ENCODE peak calls at places on chromosomes 4 and X, in ten cellular contexts. One of them, this sample, is unnamed.

GRCh38 chrX:16160729-16161128 is 6.6 kb upstream of the MAGEB17 start:
- DNase-seq in CD8-positive, alpha-beta memory T cell: no peak
- DNase-seq in MCF 10A: peak; percentile 55
- DNase-seq in NCI-H1092: no peak
- DNase-seq in GM12865: no peak
- DNase-seq in posterior vena cava: no peak
- DNase-seq in SK-N-SH: no peak
- DNase-seq in RWPE1: peak; percentile 76
- DNase-seq in RCC 7860: peak; percentile 95
- DNase-seq in sciatic nerve: no peak
- DNase-seq in this sample: peak; percentile 75

GRCh38 chr4:119858176-119858575 is 208.5 kb downstream of the MAD2L1 start:
- DNase-seq in CD8-positive, alpha-beta memory T cell: no peak
- DNase-seq in MCF 10A: peak; percentile 17
- DNase-seq in NCI-H1092: no peak
- DNase-seq in GM12865: no peak
- DNase-seq in posterior vena cava: no peak
- DNase-seq in SK-N-SH: no peak
- DNase-seq in RWPE1: no peak
- DNase-seq in RCC 7860: no peak
- DNase-seq in sciatic nerve: no peak
- DNase-seq in this sample: peak; percentile 49

GRCh38 chr4:17807446-17807845 is 3.1 kb downstream of the DCAF16 start:
- DNase-seq in CD8-positive, alpha-beta memory T cell: no peak
- DNase-seq in MCF 10A: peak; percentile 18
- DNase-seq in NCI-H1092: no peak
- DNase-seq in GM12865: no peak
- DNase-seq in posterior vena cava: no peak
- DNase-seq in SK-N-SH: no peak
- DNase-seq in RWPE1: no peak
- DNase-seq in RCC 7860: no peak
- DNase-seq in sciatic nerve: no peak
- DNase-seq in this sample: peak; percentile 30

GRCh38 chrX:107773206-107773605 is 2.4 kb downstream of the TSC22D3 start:
- DNase-seq in CD8-positive, alpha-beta memory T cell: no peak
- DNase-seq in MCF 10A: no peak
- DNase-seq in NCI-H1092: no peak
- DNase-seq in GM12865: no peak
- DNase-seq in posterior vena cava: no peak
- DNase-seq in SK-N-SH: no peak
- DNase-seq in RWPE1: no peak
- DNase-seq in RCC 7860: no peak
- DNase-seq in sciatic nerve: no peak
- DNase-seq in this sample: no peak

GRCh38 chr4:169484485-169484884 is 127.9 kb downstream of the NEK1 start:
- DNase-seq in CD8-positive, alpha-beta memory T cell: no peak
- DNase-seq in MCF 10A: no peak
- DNase-seq in NCI-H1092: no peak
- DNase-seq in GM12865: no peak
- DNase-seq in posterior vena cava: no peak
- DNase-seq in SK-N-SH: peak; percentile 9
- DNase-seq in RWPE1: no peak
- DNase-seq in RCC 7860: no peak
- DNase-seq in sciatic nerve: no peak
- DNase-seq in this sample: no peak

GRCh38 chrX:26871967-26872366 is 591.2 kb downstream of the PPP4R3C start:
- DNase-seq in CD8-positive, alpha-beta memory T cell: no peak
- DNase-seq in MCF 10A: no peak
- DNase-seq in NCI-H1092: no peak
- DNase-seq in GM12865: no peak
- DNase-seq in posterior vena cava: no peak
- DNase-seq in SK-N-SH: no peak
- DNase-seq in RWPE1: no peak
- DNase-seq in RCC 7860: no peak
- DNase-seq in sciatic nerve: no peak
- DNase-seq in this sample: no peak

GRCh38 chrX:146264763-146265375 is 447.2 kb downstream of the SLITRK2 start:
- DNase-seq in CD8-positive, alpha-beta memory T cell: no peak
- DNase-seq in MCF 10A: no peak
- DNase-seq in NCI-H1092: peak; percentile 42
- DNase-seq in GM12865: no peak
- DNase-seq in posterior vena cava: no peak
- DNase-seq in SK-N-SH: no peak
- DNase-seq in RWPE1: no peak
- DNase-seq in RCC 7860: no peak
- DNase-seq in sciatic nerve: no peak
- DNase-seq in this sample: no peak

GRCh38 chr4:23717528-23718248 is 172.2 kb downstream of the PPARGC1A start:
- DNase-seq in CD8-positive, alpha-beta memory T cell: no peak
- DNase-seq in MCF 10A: peak; percentile 34
- DNase-seq in NCI-H1092: no peak
- DNase-seq in GM12865: peak; percentile 7
- DNase-seq in posterior vena cava: no peak
- DNase-seq in SK-N-SH: peak; percentile 65
- DNase-seq in RWPE1: peak; percentile 36
- DNase-seq in RCC 7860: peak; percentile 17
- DNase-seq in sciatic nerve: no peak
- DNase-seq in this sample: peak; percentile 31

GRCh38 chrX:57155171-57155570 is 18.0 kb upstream of the SPIN2A start:
- DNase-seq in CD8-positive, alpha-beta memory T cell: no peak
- DNase-seq in MCF 10A: no peak
- DNase-seq in NCI-H1092: no peak
- DNase-seq in GM12865: no peak
- DNase-seq in posterior vena cava: no peak
- DNase-seq in SK-N-SH: no peak
- DNase-seq in RWPE1: no peak
- DNase-seq in RCC 7860: no peak
- DNase-seq in sciatic nerve: no peak
- DNase-seq in this sample: no peak

GRCh38 chr4:109266236-109266635 is 36.2 kb downstream of the COL25A1 start:
- DNase-seq in CD8-positive, alpha-beta memory T cell: no peak
- DNase-seq in MCF 10A: no peak
- DNase-seq in NCI-H1092: no peak
- DNase-seq in GM12865: no peak
- DNase-seq in posterior vena cava: no peak
- DNase-seq in SK-N-SH: no peak
- DNase-seq in RWPE1: no peak
- DNase-seq in RCC 7860: no peak
- DNase-seq in sciatic nerve: no peak
- DNase-seq in this sample: no peak

GRCh38 chr4:112894480-112894879 is 155.0 kb upstream of the ANK2 start:
- DNase-seq in CD8-positive, alpha-beta memory T cell: no peak
- DNase-seq in MCF 10A: no peak
- DNase-seq in NCI-H1092: no peak
- DNase-seq in GM12865: no peak
- DNase-seq in posterior vena cava: no peak
- DNase-seq in SK-N-SH: no peak
- DNase-seq in RWPE1: no peak
- DNase-seq in RCC 7860: no peak
- DNase-seq in sciatic nerve: no peak
- DNase-seq in this sample: no peak

GRCh38 chrX:56763556-56764152 is 34.6 kb downstream of the NBDY start:
- DNase-seq in CD8-positive, alpha-beta memory T cell: peak; percentile 84
- DNase-seq in MCF 10A: peak; percentile 78
- DNase-seq in NCI-H1092: no peak
- DNase-seq in GM12865: peak; percentile 72
- DNase-seq in posterior vena cava: peak; percentile 88
- DNase-seq in SK-N-SH: peak; percentile 63
- DNase-seq in RWPE1: no peak
- DNase-seq in RCC 7860: no peak
- DNase-seq in sciatic nerve: peak; percentile 90
- DNase-seq in this sample: peak; percentile 49

GRCh38 chr4:25449688-25450087 is 72.6 kb downstream of the ANAPC4 start:
- DNase-seq in CD8-positive, alpha-beta memory T cell: no peak
- DNase-seq in MCF 10A: no peak
- DNase-seq in NCI-H1092: no peak
- DNase-seq in GM12865: peak; percentile 53
- DNase-seq in posterior vena cava: no peak
- DNase-seq in SK-N-SH: no peak
- DNase-seq in RWPE1: no peak
- DNase-seq in RCC 7860: no peak
- DNase-seq in sciatic nerve: no peak
- DNase-seq in this sample: no peak

GRCh38 chr4:121272526-121272925 is 108.3 kb downstream of the QRFPR start:
- DNase-seq in CD8-positive, alpha-beta memory T cell: no peak
- DNase-seq in MCF 10A: peak; percentile 84
- DNase-seq in NCI-H1092: no peak
- DNase-seq in GM12865: peak; percentile 69
- DNase-seq in posterior vena cava: no peak
- DNase-seq in SK-N-SH: no peak
- DNase-seq in RWPE1: peak; percentile 57
- DNase-seq in RCC 7860: peak; percentile 67
- DNase-seq in sciatic nerve: no peak
- DNase-seq in this sample: peak; percentile 91

GRCh38 chr4:163611784-163612445 is 117.4 kb downstream of the TMA16 start:
- DNase-seq in CD8-positive, alpha-beta memory T cell: no peak
- DNase-seq in MCF 10A: no peak
- DNase-seq in NCI-H1092: no peak
- DNase-seq in GM12865: peak; percentile 26
- DNase-seq in posterior vena cava: no peak
- DNase-seq in SK-N-SH: no peak
- DNase-seq in RWPE1: no peak
- DNase-seq in RCC 7860: no peak
- DNase-seq in sciatic nerve: no peak
- DNase-seq in this sample: no peak

GRCh38 chrX:148573119-148573518 is 72.7 kb downstream of the AFF2 start:
- DNase-seq in CD8-positive, alpha-beta memory T cell: no peak
- DNase-seq in MCF 10A: no peak
- DNase-seq in NCI-H1092: no peak
- DNase-seq in GM12865: no peak
- DNase-seq in posterior vena cava: no peak
- DNase-seq in SK-N-SH: no peak
- DNase-seq in RWPE1: no peak
- DNase-seq in RCC 7860: no peak
- DNase-seq in sciatic nerve: no peak
- DNase-seq in this sample: no peak

GRCh38 chr4:26015133-26015651 is 101.2 kb downstream of the SMIM20 start:
- DNase-seq in CD8-positive, alpha-beta memory T cell: no peak
- DNase-seq in MCF 10A: no peak
- DNase-seq in NCI-H1092: no peak
- DNase-seq in GM12865: no peak
- DNase-seq in posterior vena cava: peak; percentile 96
- DNase-seq in SK-N-SH: no peak
- DNase-seq in RWPE1: no peak
- DNase-seq in RCC 7860: no peak
- DNase-seq in sciatic nerve: peak; percentile 70
- DNase-seq in this sample: peak; percentile 81

GRCh38 chr4:8732092-8732491 is 139.5 kb downstream of the CPZ start:
- DNase-seq in CD8-positive, alpha-beta memory T cell: no peak
- DNase-seq in MCF 10A: no peak
- DNase-seq in NCI-H1092: no peak
- DNase-seq in GM12865: no peak
- DNase-seq in posterior vena cava: peak; percentile 26
- DNase-seq in SK-N-SH: no peak
- DNase-seq in RWPE1: no peak
- DNase-seq in RCC 7860: no peak
- DNase-seq in sciatic nerve: no peak
- DNase-seq in this sample: no peak

GRCh38 chr4:146072381-146072780 is 103.1 kb upstream of the LSM6 start:
- DNase-seq in CD8-positive, alpha-beta memory T cell: no peak
- DNase-seq in MCF 10A: peak; percentile 52
- DNase-seq in NCI-H1092: no peak
- DNase-seq in GM12865: no peak
- DNase-seq in posterior vena cava: no peak
- DNase-seq in SK-N-SH: no peak
- DNase-seq in RWPE1: no peak
- DNase-seq in RCC 7860: no peak
- DNase-seq in sciatic nerve: no peak
- DNase-seq in this sample: peak; percentile 37

GRCh38 chr4:114208747-114209146 is 229.3 kb upstream of the ARSJ start:
- DNase-seq in CD8-positive, alpha-beta memory T cell: no peak
- DNase-seq in MCF 10A: peak; percentile 10
- DNase-seq in NCI-H1092: no peak
- DNase-seq in GM12865: no peak
- DNase-seq in posterior vena cava: no peak
- DNase-seq in SK-N-SH: no peak
- DNase-seq in RWPE1: no peak
- DNase-seq in RCC 7860: no peak
- DNase-seq in sciatic nerve: no peak
- DNase-seq in this sample: peak; percentile 9

GRCh38 chr4:128633067-128633466 is 176.4 kb upstream of the JADE1 start:
- DNase-seq in CD8-positive, alpha-beta memory T cell: no peak
- DNase-seq in MCF 10A: no peak
- DNase-seq in NCI-H1092: no peak
- DNase-seq in GM12865: no peak
- DNase-seq in posterior vena cava: no peak
- DNase-seq in SK-N-SH: no peak
- DNase-seq in RWPE1: no peak
- DNase-seq in RCC 7860: no peak
- DNase-seq in sciatic nerve: no peak
- DNase-seq in this sample: no peak

GRCh38 chrX:77061533-77061932 is 385.7 kb upstream of the FGF16 start:
- DNase-seq in CD8-positive, alpha-beta memory T cell: no peak
- DNase-seq in MCF 10A: no peak
- DNase-seq in NCI-H1092: no peak
- DNase-seq in GM12865: no peak
- DNase-seq in posterior vena cava: no peak
- DNase-seq in SK-N-SH: no peak
- DNase-seq in RWPE1: no peak
- DNase-seq in RCC 7860: no peak
- DNase-seq in sciatic nerve: no peak
- DNase-seq in this sample: no peak

GRCh38 chr4:80385397-80386280 is 50.1 kb downstream of the CFAP299 start:
- DNase-seq in CD8-positive, alpha-beta memory T cell: no peak
- DNase-seq in MCF 10A: no peak
- DNase-seq in NCI-H1092: no peak
- DNase-seq in GM12865: no peak
- DNase-seq in posterior vena cava: no peak
- DNase-seq in SK-N-SH: no peak
- DNase-seq in RWPE1: no peak
- DNase-seq in RCC 7860: no peak
- DNase-seq in sciatic nerve: no peak
- DNase-seq in this sample: no peak

GRCh38 chr4:149031399-149031798 is 589.2 kb upstream of the NR3C2 start:
- DNase-seq in CD8-positive, alpha-beta memory T cell: no peak
- DNase-seq in MCF 10A: peak; percentile 54
- DNase-seq in NCI-H1092: no peak
- DNase-seq in GM12865: peak; percentile 22
- DNase-seq in posterior vena cava: no peak
- DNase-seq in SK-N-SH: no peak
- DNase-seq in RWPE1: peak; percentile 4
- DNase-seq in RCC 7860: no peak
- DNase-seq in sciatic nerve: no peak
- DNase-seq in this sample: peak; percentile 12

GRCh38 chrX:83469551-83469950 is 38.5 kb upstream of the POU3F4 start:
- DNase-seq in CD8-positive, alpha-beta memory T cell: no peak
- DNase-seq in MCF 10A: peak; percentile 59
- DNase-seq in NCI-H1092: no peak
- DNase-seq in GM12865: peak; percentile 38
- DNase-seq in posterior vena cava: no peak
- DNase-seq in SK-N-SH: peak; percentile 15
- DNase-seq in RWPE1: no peak
- DNase-seq in RCC 7860: peak; percentile 8
- DNase-seq in sciatic nerve: no peak
- DNase-seq in this sample: peak; percentile 19

GRCh38 chr4:13989496-13989895 is 362.0 kb upstream of the BOD1L1 start:
- DNase-seq in CD8-positive, alpha-beta memory T cell: no peak
- DNase-seq in MCF 10A: peak; percentile 73
- DNase-seq in NCI-H1092: no peak
- DNase-seq in GM12865: no peak
- DNase-seq in posterior vena cava: no peak
- DNase-seq in SK-N-SH: no peak
- DNase-seq in RWPE1: no peak
- DNase-seq in RCC 7860: peak; percentile 55
- DNase-seq in sciatic nerve: no peak
- DNase-seq in this sample: no peak

This sample was measured in iris pigment epithelial cell.